ENCODE peak calls at places on chromosome 12, in four cellular contexts. Y is H9, F is IMR-90, M is H1. I is an unnamed sample.
A peak's percentile ranks its signal among the peaks of the same experiment; 100 is the strongest.

GRCh38 chr12:47717443-47718193 is 7.7 kb downstream of the ENDOU start:
- DNase-seq in F (peak; percentile 85), M (peak; percentile 68), Y (peak; percentile 94), I (peak; percentile 93)

GRCh38 chr12:14775652-14776020 is 27.6 kb downstream of the WBP11 start:
- DNase-seq in F (peak; percentile 73), Y (no peak), M (no peak), I (no peak)

GRCh38 chr12:94710933-94711332 is 60.6 kb upstream of the TMCC3 start:
- DNase-seq in Y (peak; percentile 67), M (no peak), F (peak; percentile 4), I (peak; percentile 60)

GRCh38 chr12:27331927-27332324 is 710 bp upstream of the BMAL2 start:
- DNase-seq in M (no peak), F (no peak), Y (no peak), I (no peak)

GRCh38 chr12:10395390-10395998 is 5.7 kb upstream of the KLRK1 start:
- DNase-seq in F (peak; percentile 71), M (no peak), Y (peak; percentile 66), I (peak; percentile 78)

GRCh38 chr12:103109861-103110260 is 152.4 kb downstream of the ASCL1 start:
- DNase-seq in Y (no peak), M (no peak), F (no peak), I (no peak)

GRCh38 chr12:75784591-75784990 is 247.0 kb downstream of the PHLDA1 start:
- DNase-seq in F (peak; percentile 14), Y (no peak), M (no peak), I (no peak)

GRCh38 chr12:116540617-116541152 is 18.5 kb upstream of the MAP1LC3B2 start:
- DNase-seq in M (no peak), F (no peak), Y (no peak), I (no peak)

GRCh38 chr12:64219135-64219534 is 3.0 kb downstream of the KICS2 start:
- DNase-seq in M (no peak), Y (no peak), F (no peak), I (peak; percentile 51)

GRCh38 chr12:44286336-44286735 is 450.5 kb downstream of the TMEM117 start:
- DNase-seq in F (peak; percentile 35), Y (no peak), M (no peak), I (no peak)

GRCh38 chr12:80935076-80935475 is 2.7 kb downstream of the LIN7A start:
- DNase-seq in Y (no peak), F (no peak), M (no peak), I (no peak)

GRCh38 chr12:1503281-1503711 is 91.1 kb downstream of the FBXL14 start:
- DNase-seq in Y (peak; percentile 46), M (no peak), F (no peak), I (no peak)

GRCh38 chr12:91406920-91407341 is 224.3 kb upstream of the DCN start:
- DNase-seq in F (no peak), Y (no peak), M (no peak), I (peak; percentile 28)

GRCh38 chr12:131757111-131757510 is 46.2 kb downstream of the SFSWAP start:
- DNase-seq in F (no peak), Y (no peak), M (no peak), I (no peak)

GRCh38 chr12:79634957-79635471 is 55.8 kb downstream of the PAWR start:
- DNase-seq in F (no peak), M (no peak), Y (no peak), I (peak; percentile 88)

GRCh38 chr12:56208014-56208413 is 13.7 kb downstream of the RNF41 start:
- DNase-seq in F (no peak), M (no peak), Y (no peak), I (no peak)

GRCh38 chr12:119694111-119694510 is 26.2 kb downstream of the PRKAB1 start:
- DNase-seq in M (no peak), Y (no peak), F (no peak), I (no peak)

GRCh38 chr12:78490841-78491240 is 373.7 kb upstream of the SYT1 start:
- DNase-seq in Y (no peak), F (peak; percentile 1), M (no peak), I (no peak)

GRCh38 chr12:5037795-5038357 is 5.8 kb upstream of the KCNA5 start:
- DNase-seq in Y (no peak), F (no peak), M (no peak), I (no peak)

GRCh38 chr12:64737539-64737938 is 21.7 kb downstream of the GNS start:
- DNase-seq in F (no peak), M (no peak), Y (no peak), I (peak; percentile 68)

GRCh38 chr12:62331306-62331705 is 71.1 kb downstream of the USP15 start:
- DNase-seq in F (no peak), M (no peak), Y (no peak), I (no peak)

GRCh38 chr12:20439634-20440033 is 71.3 kb downstream of the PDE3A start:
- DNase-seq in Y (no peak), M (no peak), F (no peak), I (no peak)

GRCh38 chr12:57552306-57552651 is 2.4 kb downstream of the KIF5A start:
- DNase-seq in M (no peak), F (no peak), Y (no peak), I (no peak)

GRCh38 chr12:27610380-27610779 is 85.9 kb upstream of the REP15 start:
- DNase-seq in Y (no peak), F (peak; percentile 70), M (no peak), I (no peak)

GRCh38 chr12:1698638-1699214 is 7.9 kb downstream of the ADIPOR2 start:
- DNase-seq in F (no peak), Y (no peak), M (no peak), I (peak; percentile 23)

GRCh38 chr12:102883204-102883799 is 33.7 kb downstream of the PAH start:
- DNase-seq in Y (peak; percentile 74), M (peak; percentile 13), F (no peak), I (peak; percentile 50)

GRCh38 chr12:112409064-112409905 is at the start of gene RPL6:
- DNase-seq in Y (peak; percentile 93), F (peak; percentile 94), M (no peak), I (peak; percentile 98)
- H3K23ac ChIP-seq in Y (no peak within 1 kb of the TSS), F (peak within 1 kb of the TSS; percentile 99), M (no peak within 1 kb of the TSS), I (no peak within 1 kb of the TSS)

GRCh38 chr12:115464008-115464672 is 780.2 kb upstream of the TBX3 start:
- DNase-seq in F (no peak), M (no peak), Y (no peak), I (no peak)
- H4K5ac ChIP-seq in F (no peak overlapping the region), M (no peak overlapping the region), Y (no peak overlapping the region), I (no peak overlapping the region)

GRCh38 chr12:32331133-32331532 is 68.2 kb upstream of the FGD4 start:
- DNase-seq in Y (no peak), F (peak; percentile 70), M (no peak), I (peak; percentile 90)

GRCh38 chr12:32336261-32336660 is 63.1 kb upstream of the FGD4 start:
- DNase-seq in F (no peak), M (no peak), Y (no peak), I (no peak)

GRCh38 chr12:32332446-32332845 is 66.9 kb upstream of the FGD4 start:
- DNase-seq in M (no peak), F (no peak), Y (no peak), I (no peak)

GRCh38 chr12:32334384-32334783 is 65.0 kb upstream of the FGD4 start:
- DNase-seq in Y (no peak), M (no peak), F (no peak), I (no peak)
- H3K27ac ChIP-seq in Y (no peak overlapping the region), M (no peak overlapping the region), F (no peak overlapping the region), I (no peak overlapping the region)

GRCh38 chr12:125184213-125184952 is 119.1 kb downstream of the AACS start:
- DNase-seq in Y (no peak), M (no peak), F (no peak), I (no peak)

GRCh38 chr12:125187148-125187733 is 122.0 kb downstream of the AACS start:
- DNase-seq in M (no peak), F (no peak), Y (no peak), I (no peak)

GRCh38 chr12:125186471-125187147 is 121.4 kb downstream of the AACS start:
- DNase-seq in M (no peak), F (no peak), Y (no peak), I (no peak)

GRCh38 chr12:125185311-125185739 is 120.1 kb downstream of the AACS start:
- DNase-seq in Y (peak; percentile 81), F (no peak), M (no peak), I (peak; percentile 83)

DNA sequence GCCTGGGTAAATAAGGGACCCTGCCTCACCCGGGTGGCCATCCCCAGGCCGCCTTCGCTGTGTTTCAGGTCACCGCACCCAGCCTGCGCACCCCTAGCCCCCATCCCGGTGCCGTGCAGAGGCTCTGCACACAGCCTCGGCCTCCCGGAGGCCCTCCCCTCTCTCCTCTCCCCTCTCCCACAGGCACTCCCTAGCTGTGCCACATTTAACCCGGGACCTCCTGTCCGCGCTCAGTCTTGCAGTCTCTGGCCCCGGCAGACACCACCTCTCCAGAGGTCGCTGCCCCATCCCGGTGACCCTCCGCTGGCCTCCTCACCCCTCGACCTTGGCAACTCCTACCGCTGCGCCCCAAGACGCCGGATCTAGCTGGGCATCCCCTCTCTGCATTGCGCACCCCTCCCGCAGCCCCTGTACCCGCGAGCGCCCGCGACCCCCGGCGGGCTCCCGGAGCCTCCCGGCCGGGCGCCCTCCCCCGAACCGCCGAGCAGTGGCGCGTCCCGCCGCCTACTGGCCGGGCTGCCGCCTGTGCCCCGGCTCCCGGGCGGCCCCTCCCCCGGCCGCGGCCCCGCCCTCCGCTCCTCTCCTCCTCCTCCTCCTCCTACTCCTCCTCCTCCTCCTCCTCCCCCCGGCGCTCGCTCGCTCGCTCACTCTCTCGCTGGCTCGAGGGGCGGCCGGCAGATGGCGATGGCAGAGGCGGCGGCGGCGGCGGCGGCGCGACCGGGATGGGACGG is 120.7 kb downstream of the AACS start:
- DNase-seq in Y (peak; percentile 96), F (peak; percentile 44), M (no peak), I (peak; percentile 93)
- H3K23ac ChIP-seq in Y (no peak within 1 kb of the TSS), F (no peak within 1 kb of the TSS), M (no peak within 1 kb of the TSS), I (no peak within 1 kb of the TSS)

I was measured in mesendoderm.